ENCODE peak calls at places on chromosomes 16 and 17, in five cellular contexts. I is CD8-positive, alpha-beta T cell; B is colonic mucosa; R is neural crest cell; L is CD14-positive monocyte. Q is an unnamed sample.

GRCh38 chr17:31595666-31596381 is 204.3 kb downstream of the RAB11FIP4 start:
- DNase-seq in L (no peak), R (no peak), I (no peak), B (no peak), Q (no peak)

GRCh38 chr17:78844301-78845005 is 3.8 kb upstream of the USP36 start:
- DNase-seq in B (no peak), I (no peak), R (no peak), L (peak), Q (no peak)

GRCh38 chr17:79541451-79541850 is 69.4 kb downstream of the RBFOX3 start:
- DNase-seq in L (no peak), I (no peak), B (no peak), R (no peak), Q (no peak)

GRCh38 chr17:72462396-72462795 is 341.6 kb downstream of the SOX9 start:
- DNase-seq in R (no peak), I (no peak), L (no peak), B (no peak), Q (no peak)

GRCh38 chr17:76700627-76701470 is 9.9 kb downstream of the MXRA7 start:
- DNase-seq in I (peak), L (no peak), B (no peak), R (no peak), Q (no peak)

GRCh38 chr17:62668091-62668804 is 40.8 kb downstream of the MRC2 start:
- DNase-seq in B (no peak), R (no peak), L (no peak), I (no peak), Q (no peak)

GRCh38 chr16:54370653-54371052 is 84.1 kb upstream of the IRX3 start:
- DNase-seq in L (no peak), R (no peak), I (no peak), B (no peak), Q (no peak)

GRCh38 chr17:78341559-78342437 is 18.1 kb downstream of the SOCS3 start:
- DNase-seq in L (no peak), I (no peak), B (peak), R (peak), Q (peak)

GRCh38 chr17:42904110-42904469 is 3.5 kb downstream of the G6PC1 start:
- DNase-seq in B (no peak), I (no peak), L (no peak), R (no peak), Q (no peak)

GRCh38 chr16:66741971-66742396 is 9.4 kb downstream of the DYNC1LI2 start:
- DNase-seq in I (no peak), R (no peak), L (no peak), B (no peak), Q (no peak)

GRCh38 chr17:5238333-5238732 is 3.7 kb upstream of the SCIMP start:
- DNase-seq in B (no peak), L (no peak), I (no peak), R (no peak), Q (no peak)

GRCh38 chr17:76467366-76467765 is at the start of gene AANAT:
- DNase-seq in R (no peak), I (no peak), B (no peak), L (no peak), Q (no peak)

GRCh38 chr16:69554495-69554894 is 11.3 kb upstream of the NFAT5 start:
- DNase-seq in B (no peak), L (no peak), I (no peak), R (no peak), Q (no peak)

GRCh38 chr16:89658221-89658879 is 714 bp downstream of the SPATA33 start:
- DNase-seq in B (peak), R (no peak), L (no peak), I (no peak), Q (no peak)

GRCh38 chr16:57023541-57024249 is 34.3 kb downstream of the NLRC5 start:
- DNase-seq in I (peak), B (no peak), R (no peak), L (no peak), Q (no peak)

GRCh38 chr16:28609631-28610594 is at the start of gene SULT1A1:
- DNase-seq in I (no peak), B (peak), L (no peak), R (no peak), Q (no peak)

GRCh38 chr17:42520540-42520951 is 15.5 kb upstream of the NAGLU start:
- DNase-seq in R (peak), I (peak), B (no peak), L (no peak), Q (no peak)

GRCh38 chr17:62701706-62702085 is 74.2 kb downstream of the MRC2 start:
- DNase-seq in L (peak), I (no peak), R (no peak), B (no peak), Q (no peak)

GRCh38 chr17:33234930-33235685 is 58.0 kb downstream of the ASIC2 start:
- DNase-seq in B (peak), I (peak), L (no peak), R (no peak), Q (no peak)

GRCh38 chr16:1331712-1332617 is 1.5 kb upstream of the BAIAP3 start:
- DNase-seq in B (peak), I (peak), R (no peak), L (no peak), Q (peak)

GRCh38 chr16:78931267-78932060 is 669.1 kb downstream of the MAF start:
- DNase-seq in B (no peak), R (no peak), I (no peak), L (no peak), Q (no peak)

GRCh38 chr16:67166883-67167168 is 2.3 kb downstream of the HSF4 start:
- DNase-seq in B (no peak), L (no peak), R (no peak), I (no peak), Q (no peak)

GRCh38 chr17:48835971-48836370 is 5.1 kb downstream of the CALCOCO2 start:
- DNase-seq in L (no peak), B (no peak), I (no peak), R (no peak), Q (no peak)

GRCh38 chr16:30581462-30581861 is 4.0 kb downstream of the ZNF785 start:
- DNase-seq in R (no peak), L (no peak), B (no peak), I (no peak), Q (no peak)

GRCh38 chr17:32567086-32567485 is 80.3 kb downstream of the CDK5R1 start:
- DNase-seq in B (no peak), L (no peak), R (no peak), I (no peak), Q (no peak)

GRCh38 chr16:79876332-79876730 is 275.8 kb upstream of the MAF start:
- DNase-seq in R (no peak), L (no peak), I (no peak), B (no peak), Q (no peak)

GRCh38 chr17:41284546-41284945 is 9.0 kb downstream of the KRTAP9-7 start:
- DNase-seq in I (no peak), B (no peak), R (no peak), L (no peak), Q (no peak)

GRCh38 chr16:51161440-51162195 is 10.5 kb upstream of the SALL1 start:
- DNase-seq in I (no peak), L (no peak), B (no peak), R (no peak), Q (no peak)

GRCh38 chr17:67902531-67903231 is 77.4 kb downstream of the BPTF start:
- DNase-seq in R (peak), B (no peak), L (no peak), I (no peak), Q (no peak)

GRCh38 chr17:61856078-61856477 is 7.2 kb downstream of the BRIP1 start:
- DNase-seq in B (no peak), I (no peak), R (no peak), L (no peak), Q (no peak)

GRCh38 chr17:75502072-75502745 is 13.1 kb downstream of the CASKIN2 start:
- DNase-seq in B (no peak), R (no peak), L (no peak), I (no peak), Q (no peak)

GRCh38 chr16:4913130-4913773 is 23.7 kb downstream of the PPL start:
- DNase-seq in R (no peak), B (no peak), I (no peak), L (no peak), Q (no peak)

GRCh38 chr16:1832831-1833454 is 5.9 kb downstream of the FAHD1 start:
- DNase-seq in I (no peak), B (no peak), L (no peak), R (no peak), Q (no peak)

GRCh38 chr16:87559976-87560375 is 42.3 kb upstream of the JPH3 start:
- DNase-seq in B (no peak), L (no peak), R (no peak), I (no peak), Q (no peak)

GRCh38 chr16:68227850-68228553 is 7.9 kb downstream of the ESRP2 start:
- DNase-seq in L (no peak), B (no peak), R (no peak), I (no peak), Q (no peak)

GRCh38 chr16:67685388-67686112 is 18.9 kb downstream of the C16orf86 start:
- DNase-seq in B (no peak), R (no peak), L (no peak), I (no peak), Q (no peak)

GRCh38 chr16:53022374-53022773 is 30.3 kb downstream of the CHD9NB start:
- DNase-seq in L (no peak), R (peak), I (no peak), B (peak), Q (no peak)

GRCh38 chr17:73539176-73539575 is 105.1 kb downstream of the SDK2 start:
- DNase-seq in B (no peak), R (no peak), L (no peak), I (no peak), Q (no peak)

GRCh38 chr16:27976990-27977389 is 86.5 kb downstream of the GSG1L start:
- DNase-seq in L (no peak), B (no peak), I (no peak), R (no peak), Q (no peak)

GRCh38 chr17:74394275-74394950 is 27.1 kb downstream of the GPR142 start:
- DNase-seq in B (no peak), L (no peak), I (no peak), R (no peak), Q (no peak)

DNA sequence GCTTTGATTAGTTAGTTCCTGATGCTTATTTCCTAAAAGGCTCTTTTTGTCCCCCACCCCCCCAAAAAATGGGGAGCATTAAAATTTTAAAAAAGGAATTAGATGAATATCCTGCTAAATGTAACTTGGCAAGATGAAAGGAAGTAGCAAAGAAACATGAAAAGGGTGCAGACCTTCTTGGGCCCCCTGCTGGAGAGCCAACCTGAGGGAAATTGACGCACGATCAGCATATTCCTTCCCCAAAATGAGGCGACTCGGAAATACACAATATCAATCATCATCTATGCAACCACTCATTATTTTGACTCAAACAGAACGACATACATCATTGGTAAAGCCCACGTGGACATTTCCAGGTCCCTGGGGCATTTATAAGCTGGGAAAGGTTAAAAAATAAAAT is 59.7 kb downstream of the GRIN2A start:
- DNase-seq in I (no peak), R (peak), B (no peak), L (no peak), Q (no peak)
- TF ChIP-seq CTCF in I (no peak), R (peak), B (no peak), L (no peak), Q (no peak)

DNA sequence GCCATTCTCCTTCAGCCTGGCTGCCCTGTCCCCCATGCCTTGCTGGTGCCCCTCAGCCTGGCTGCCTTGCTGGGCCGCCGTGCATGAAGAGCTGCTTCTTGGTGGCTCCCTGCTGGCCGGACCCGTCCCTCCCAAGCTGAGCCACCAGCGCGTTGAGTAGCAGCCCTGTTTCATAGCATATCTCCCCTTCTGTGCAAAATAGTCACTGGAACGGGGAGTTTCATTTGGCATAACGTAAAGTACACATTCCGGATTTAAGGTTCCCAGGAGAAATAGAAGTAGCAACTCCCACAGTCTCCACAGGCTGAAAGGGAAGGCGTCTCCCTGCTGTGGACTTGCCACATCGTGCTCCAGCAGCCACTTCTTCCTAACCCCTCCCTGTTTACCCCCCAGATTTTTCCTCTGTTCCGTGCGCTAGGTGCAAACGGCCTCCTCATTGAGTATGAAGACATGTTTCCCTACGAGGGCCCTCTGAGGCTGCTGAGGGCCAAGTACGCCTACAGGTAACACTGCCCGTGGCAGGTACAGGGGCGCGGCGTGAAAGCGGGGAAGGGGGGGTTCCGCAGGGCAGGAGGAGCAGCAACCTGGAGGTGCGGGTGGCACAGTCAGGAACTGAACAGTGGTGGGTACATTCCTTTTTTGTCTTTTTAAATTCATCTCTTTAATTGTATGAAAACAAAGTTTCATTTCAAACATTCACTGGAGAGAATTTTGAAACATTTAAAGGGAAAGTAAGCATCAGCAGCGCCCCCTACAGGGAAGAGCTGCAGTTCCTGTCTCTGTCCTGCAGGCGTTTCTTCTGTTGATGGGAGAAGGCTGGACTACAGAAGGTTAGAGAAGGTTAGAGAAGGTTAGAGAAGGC is 5.8 kb upstream of the OGFOD3 start:
- DNase-seq in I (peak), L (no peak), B (peak), R (peak), Q (no peak)
- TF ChIP-seq CTCF in I (peak), L (peak), B (peak), R (peak), Q (no peak)

GRCh38 chr16:11100239-11100750 is 155.7 kb downstream of the SOCS1 start:
- DNase-seq in R (no peak), L (no peak), B (no peak), I (no peak), Q (no peak)
- TF ChIP-seq CTCF in R (no peak), L (no peak), B (no peak), I (no peak), Q (no peak)

GRCh38 chr16:77657016-77657415 is 65.3 kb upstream of the NUDT7 start:
- DNase-seq in L (no peak), B (no peak), R (no peak), I (no peak), Q (no peak)
- TF ChIP-seq CTCF in L (no peak), B (no peak), R (no peak), I (no peak), Q (no peak)

GRCh38 chr16:48911700-48912099 is 301.7 kb upstream of the N4BP1 start:
- DNase-seq in R (no peak), B (no peak), L (no peak), I (no peak), Q (no peak)
- TF ChIP-seq CTCF in R (no peak), B (no peak), L (no peak), I (no peak), Q (no peak)

DNA sequence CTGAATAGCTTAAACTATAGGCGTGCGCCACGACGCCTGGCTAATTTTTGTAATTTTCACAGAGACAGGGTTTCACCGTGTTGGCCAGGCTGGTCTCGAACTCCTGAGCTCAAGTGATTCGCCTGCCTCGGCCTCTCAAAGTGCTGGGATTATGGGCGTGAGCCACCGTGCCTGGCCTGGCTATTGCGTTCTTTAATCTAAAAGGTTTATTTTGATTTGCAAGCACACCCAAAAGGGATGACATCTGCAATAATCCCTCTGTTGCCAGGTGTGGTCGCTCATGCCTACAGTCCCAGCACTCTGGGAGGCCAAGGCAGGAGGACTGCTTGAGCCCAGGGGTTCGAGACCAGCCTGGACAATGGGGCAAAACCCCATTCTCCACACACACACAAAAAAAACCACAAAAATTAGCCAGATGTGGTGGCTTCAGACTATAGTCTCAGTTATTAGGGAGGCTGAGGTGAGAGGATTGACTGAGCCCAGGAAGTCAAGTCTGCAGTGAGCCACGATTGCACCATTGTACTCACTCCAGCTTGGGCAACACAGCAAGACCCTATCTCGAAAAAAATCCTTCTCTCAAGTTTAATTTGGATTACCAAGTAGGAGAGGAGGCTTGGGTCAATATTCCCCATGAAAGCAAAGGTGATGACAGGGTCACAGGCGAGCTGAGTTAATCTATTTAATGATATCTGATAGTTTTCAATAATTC is 144.1 kb downstream of the PARN start:
- DNase-seq in B (no peak), I (no peak), L (no peak), R (no peak), Q (no peak)
- TF ChIP-seq CTCF in B (no peak), I (no peak), L (no peak), R (no peak), Q (no peak)

Q was measured in activated B cell treated with CpG ODN at 0.5 μM for 24 hours.